ENCODE peak calls at places on chromosomes 6 and 20, in six cellular contexts. T is A549, Q is GM12878, F is Peyer's patch, X is transverse colon, R is body of pancreas. H is an unnamed sample.

GRCh38 chr6:45965007-45965406 is 50.7 kb downstream of the CLIC5 start:
- DNase-seq in X (no peak), F (no peak), T (no peak), R (no peak), Q (no peak), H (no peak)

GRCh38 chr6:137218473-137218916 is 690 bp downstream of the IFNGR1 start:
- DNase-seq in Q (peak; percentile 66), T (no peak), R (peak; percentile 65), F (peak; percentile 59), X (peak; percentile 52), H (peak; percentile 71)

GRCh38 chr6:14129572-14129971 is 12.0 kb downstream of the CD83 start:
- DNase-seq in F (peak; percentile 58), X (peak; percentile 60), T (peak; percentile 58), R (peak; percentile 60), Q (no peak), H (peak; percentile 79)

GRCh38 chr6:70380771-70381435 is 32.4 kb upstream of the FAM135A start:
- DNase-seq in F (no peak), X (no peak), T (no peak), Q (no peak), R (no peak), H (no peak)

GRCh38 chr6:170269873-170270541 is 20.9 kb downstream of the DLL1 start:
- DNase-seq in X (no peak), R (peak; percentile 41), F (no peak), Q (no peak), T (no peak), H (no peak)

GRCh38 chr6:161226005-161226964 is 47.6 kb downstream of the AGPAT4 start:
- DNase-seq in R (no peak), X (no peak), F (no peak), T (no peak), Q (no peak), H (no peak)

GRCh38 chr20:3701061-3701998 is 11.1 kb downstream of the SIGLEC1 start:
- DNase-seq in R (no peak), Q (no peak), T (no peak), F (no peak), X (no peak), H (no peak)

GRCh38 chr6:1806935-1807334 is 197.2 kb downstream of the FOXC1 start:
- DNase-seq in R (no peak), T (no peak), F (no peak), X (no peak), Q (no peak), H (no peak)

GRCh38 chr20:21235713-21236445 is 67.3 kb upstream of the XRN2 start:
- DNase-seq in R (peak; percentile 71), T (peak; percentile 78), Q (no peak), F (peak; percentile 29), X (peak; percentile 69), H (peak; percentile 72)

GRCh38 chr6:105603779-105604592 is 201.1 kb upstream of the PREP start:
- DNase-seq in T (no peak), Q (no peak), R (no peak), X (peak; percentile 24), F (no peak), H (peak; percentile 29)

GRCh38 chr6:141988954-141989705 is 143.6 kb upstream of the GJE1 start:
- DNase-seq in X (no peak), T (peak; percentile 61), R (peak; percentile 23), Q (no peak), F (no peak), H (peak; percentile 32)

GRCh38 chr6:38909020-38909730 is 139.4 kb upstream of the GLP1R start:
- DNase-seq in X (no peak), F (no peak), Q (no peak), R (peak; percentile 61), T (no peak), H (no peak)
- TF ChIP-seq POLR2A in X (no peak), F (no peak), Q (no peak), R (no peak), T (no peak), H (no peak)

GRCh38 chr6:34195726-34196115 is 41.0 kb upstream of the HMGA1 start:
- DNase-seq in X (no peak), R (no peak), F (no peak), Q (no peak), T (no peak), H (peak; percentile 30)
- H3K4me3 ChIP-seq in X (no peak overlapping the region), R (no peak overlapping the region), F (no peak overlapping the region), Q (no peak overlapping the region), T (no peak overlapping the region), H (no peak overlapping the region)

DNA sequence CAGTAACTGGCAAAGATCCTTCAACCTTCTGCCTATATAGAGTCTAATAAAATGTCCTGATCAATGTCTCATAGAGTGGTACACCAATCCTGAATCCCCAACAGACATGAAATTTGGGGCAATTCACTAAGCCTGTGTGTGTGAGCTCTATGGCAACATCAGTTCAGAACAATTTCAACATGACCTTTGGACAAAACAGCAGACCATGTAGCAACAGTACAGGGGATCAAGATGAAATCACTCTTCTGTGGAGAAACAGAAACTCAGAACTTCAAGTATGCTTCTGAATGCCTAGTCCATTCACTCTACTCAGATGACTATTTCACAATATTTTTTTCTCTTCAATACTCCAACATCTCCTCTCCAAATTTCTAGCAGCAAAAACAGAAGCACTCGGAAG is 49.1 kb upstream of the OPRM1 start:
- DNase-seq in F (no peak), X (no peak), T (no peak), Q (no peak), R (no peak), H (no peak)
- H3K4me1 ChIP-seq in F (no peaks in the 10 kb centered on the region), X (no peaks in the 10 kb centered on the region), T (no peaks in the 10 kb centered on the region), Q (no peaks in the 10 kb centered on the region), R (peaks cover 1% of the 10 kb centered on the region), H (no peaks in the 10 kb centered on the region)

GRCh38 chr20:1757606-1758507 is 100.3 kb upstream of the SIRPG start:
- DNase-seq in T (no peak), Q (no peak), X (no peak), R (no peak), F (no peak), H (no peak)
- TF ChIP-seq POLR2A in T (no peak), Q (no peak), X (no peak), R (no peak), F (no peak), H (no peak)

H was measured in adrenal gland.